ENCODE peak calls at places on chromosomes 7 and 10, in four cellular contexts. Q is transverse colon, W is SK-N-SH, S is stomach. A is an unnamed sample.

GRCh38 chr7:85176197-85176596 is 10.7 kb downstream of the SEMA3D start:
- DNase-seq in Q (no peak), W (no peak), S (no peak), A (no peak)

GRCh38 chr10:107043461-107043860 is 121.0 kb downstream of the SORCS1 start:
- DNase-seq in Q (no peak), W (no peak), S (no peak), A (no peak)

GRCh38 chr10:77587424-77587806 is 50.2 kb downstream of the KCNMA1 start:
- DNase-seq in Q (no peak), W (no peak), S (no peak), A (no peak)

GRCh38 chr10:129658673-129659072 is 191.6 kb downstream of the MGMT start:
- DNase-seq in Q (no peak), W (no peak), S (no peak), A (no peak)

GRCh38 chr10:29248156-29248555 is 40.7 kb upstream of the LYZL1 start:
- DNase-seq in Q (no peak), W (peak; percentile 39), S (no peak), A (no peak)

GRCh38 chr10:49183596-49184542 is 4.3 kb downstream of the TMEM273 start:
- DNase-seq in Q (no peak), W (no peak), S (peak; percentile 18), A (no peak)

GRCh38 chr7:108630002-108630401 is 60.3 kb downstream of the DNAJB9 start:
- DNase-seq in Q (no peak), W (peak; percentile 14), S (no peak), A (no peak)

GRCh38 chr7:7964250-7964649 is 4.3 kb upstream of the GLCCI1 start:
- DNase-seq in Q (no peak), W (no peak), S (no peak), A (no peak)

GRCh38 chr7:43076606-43077005 is 35.8 kb upstream of the HECW1 start:
- DNase-seq in Q (no peak), W (no peak), S (no peak), A (no peak)

GRCh38 chr10:103666109-103666508 is 172.6 kb downstream of the NEURL1 start:
- DNase-seq in Q (no peak), W (peak; percentile 68), S (no peak), A (no peak)

GRCh38 chr7:130371059-130371458 is 9.2 kb upstream of the CPA1 start:
- DNase-seq in Q (peak; percentile 24), W (no peak), S (peak; percentile 35), A (no peak)

GRCh38 chr7:41189866-41190265 is 513.0 kb downstream of the INHBA start:
- DNase-seq in Q (no peak), W (no peak), S (no peak), A (no peak)

GRCh38 chr7:117127585-117128168 is 174.4 kb downstream of the ST7 start:
- DNase-seq in Q (peak; percentile 49), W (no peak), S (peak; percentile 55), A (no peak)

GRCh38 chr7:90751595-90751994 is 155.5 kb downstream of the CDK14 start:
- DNase-seq in Q (no peak), W (no peak), S (no peak), A (no peak)

GRCh38 chr7:37832194-37832593 is 16.2 kb upstream of the NME8 start:
- DNase-seq in Q (peak; percentile 57), W (peak; percentile 26), S (peak; percentile 31), A (peak; percentile 75)

GRCh38 chr10:79335094-79335469 is 12.2 kb upstream of the PPIF start:
- DNase-seq in Q (no peak), W (no peak), S (no peak), A (no peak)
- TF ChIP-seq EP300 in Q (no peak), W (no peak), S (no peak), A (no peak)

GRCh38 chr10:126156545-126156944 is 231.7 kb downstream of the ADAM12 start:
- DNase-seq in Q (no peak), W (no peak), S (no peak), A (no peak)

GRCh38 chr10:126156012-126156411 is 232.3 kb downstream of the ADAM12 start:
- DNase-seq in Q (no peak), W (no peak), S (no peak), A (no peak)

GRCh38 chr10:126157127-126157526 is 231.2 kb downstream of the ADAM12 start:
- DNase-seq in Q (no peak), W (no peak), S (no peak), A (no peak)

GRCh38 chr10:126158090-126158489 is 230.2 kb downstream of the ADAM12 start:
- DNase-seq in Q (no peak), W (no peak), S (no peak), A (no peak)

GRCh38 chr10:126153686-126154628 is 234.3 kb downstream of the ADAM12 start:
- DNase-seq in Q (no peak), W (no peak), S (no peak), A (no peak)
- TF ChIP-seq EP300 in Q (no peak), W (no peak), S (no peak), A (no peak)

GRCh38 chr7:5492249-5493020 is 68.8 kb upstream of the TNRC18 start:
- DNase-seq in Q (no peak), W (peak; percentile 41), S (no peak), A (no peak)

GRCh38 chr7:5495581-5496375 is 72.1 kb upstream of the TNRC18 start:
- DNase-seq in Q (peak; percentile 57), W (no peak), S (peak; percentile 89), A (peak; percentile 81)

GRCh38 chr7:5497158-5498103 is 73.8 kb upstream of the TNRC18 start:
- DNase-seq in Q (no peak), W (peak; percentile 90), S (no peak), A (no peak)

GRCh38 chr7:5494320-5494682 is 70.7 kb upstream of the TNRC18 start:
- DNase-seq in Q (no peak), W (no peak), S (no peak), A (no peak)

GRCh38 chr7:5494683-5495561 is 71.3 kb upstream of the TNRC18 start:
- DNase-seq in Q (peak; percentile 76), W (peak; percentile 95), S (peak; percentile 77), A (peak; percentile 90)
- TF ChIP-seq EP300 in Q (no peak), W (no peak), S (no peak), A (no peak)

GRCh38 chr10:119668461-119668860 is 17.3 kb downstream of the BAG3 start:
- DNase-seq in Q (no peak), W (no peak), S (no peak), A (no peak)

GRCh38 chr10:119666709-119667004 is 15.5 kb downstream of the BAG3 start:
- DNase-seq in Q (no peak), W (no peak), S (no peak), A (no peak)

GRCh38 chr10:119669331-119669730 is 18.2 kb downstream of the BAG3 start:
- DNase-seq in Q (no peak), W (no peak), S (no peak), A (no peak)

GRCh38 chr10:119665901-119666708 is 14.9 kb downstream of the BAG3 start:
- DNase-seq in Q (no peak), W (no peak), S (no peak), A (no peak)

GRCh38 chr10:119667562-119668328 is 16.6 kb downstream of the BAG3 start:
- DNase-seq in Q (peak; percentile 33), W (peak; percentile 46), S (peak; percentile 74), A (peak; percentile 81)
- TF ChIP-seq EP300 in Q (no peak), W (no peak), S (no peak), A (no peak)

GRCh38 chr7:76206633-76207032 is 4.9 kb downstream of the SRRM3 start:
- DNase-seq in Q (no peak), W (peak; percentile 90), S (no peak), A (no peak)

GRCh38 chr7:76198202-76198601 is 3.5 kb upstream of the SRRM3 start:
- DNase-seq in Q (no peak), W (no peak), S (no peak), A (no peak)

GRCh38 chr7:76202666-76203030 is 952 bp downstream of the SRRM3 start:
- DNase-seq in Q (no peak), W (peak; percentile 86), S (no peak), A (no peak)

GRCh38 chr7:76204147-76204546 is 2.5 kb downstream of the SRRM3 start:
- DNase-seq in Q (no peak), W (no peak), S (no peak), A (no peak)

GRCh38 chr7:76201732-76202665 is at the start of gene SRRM3:
- DNase-seq in Q (peak; percentile 74), W (peak; percentile 98), S (peak; percentile 78), A (no peak)
- TF ChIP-seq EP300 in Q (no peak), W (peak; percentile 29), S (no peak), A (no peak)

GRCh38 chr7:134885967-134886352 is 100.3 kb upstream of the AGBL3 start:
- DNase-seq in Q (no peak), W (no peak), S (no peak), A (no peak)
- TF ChIP-seq EP300 in Q (no peak), W (no peak), S (no peak), A (no peak)

DNA sequence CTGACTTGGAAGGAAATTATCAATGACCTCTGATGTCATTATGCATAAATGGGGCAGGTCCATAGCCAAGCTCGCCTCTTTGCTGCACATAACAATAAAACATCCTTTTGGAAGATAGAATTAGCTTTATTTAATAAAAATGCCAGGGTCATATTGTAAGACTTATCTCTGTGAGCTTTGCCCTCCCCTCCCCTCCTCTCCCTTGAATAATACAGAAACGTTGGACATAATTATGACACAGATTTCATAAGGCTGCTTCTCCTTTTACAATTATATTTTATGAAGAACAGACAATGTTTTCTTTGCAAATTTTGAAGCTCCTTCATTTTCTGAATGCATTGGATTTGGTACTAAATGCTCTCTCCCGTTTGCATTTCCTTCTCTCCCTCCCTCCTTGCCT is 444.9 kb downstream of the AUTS2 start:
- DNase-seq in Q (no peak), W (no peak), S (no peak), A (no peak)
- TF ChIP-seq EP300 in Q (no peak), W (peak; percentile 23), S (no peak), A (no peak)

GRCh38 chr10:76336213-76336963 is 905.0 kb downstream of the LRMDA start:
- DNase-seq in Q (peak; percentile 21), W (no peak), S (no peak), A (no peak)
- TF ChIP-seq EP300 in Q (no peak), W (no peak), S (no peak), A (no peak)

DNA sequence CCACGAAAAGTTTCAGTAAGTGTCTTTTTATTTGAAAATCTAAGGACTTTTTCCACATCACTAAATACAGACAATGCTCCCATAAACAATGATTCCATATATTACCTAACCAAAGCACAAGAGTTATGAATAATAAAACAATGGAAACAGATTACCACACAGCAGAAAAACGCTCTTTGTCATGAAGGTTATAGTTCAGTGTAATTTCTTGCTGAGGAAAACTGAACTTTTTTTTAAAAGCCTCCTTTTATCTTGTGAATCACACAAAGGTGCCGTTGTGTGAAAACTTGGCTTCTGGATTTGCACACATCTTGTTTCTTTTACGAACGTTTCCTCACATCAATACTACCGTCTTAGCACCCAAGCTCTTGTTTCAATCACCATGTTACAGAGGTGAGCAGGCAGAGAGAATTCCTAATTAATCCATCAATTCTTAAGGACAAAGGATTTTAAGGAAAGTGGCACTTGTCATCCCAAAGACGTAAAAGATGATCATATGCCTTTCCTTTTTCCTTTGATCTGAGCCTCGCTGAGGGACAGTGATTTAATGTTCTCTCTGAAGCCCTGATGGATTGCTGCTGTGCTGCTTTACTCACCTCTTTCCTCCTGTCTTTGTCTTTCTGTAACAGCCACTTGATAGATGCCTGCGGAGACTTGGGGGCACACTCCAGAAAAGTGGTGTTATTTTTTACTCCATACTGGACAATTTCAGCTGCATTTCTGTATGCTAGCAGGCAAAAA is 110.0 kb downstream of the CD36 start:
- DNase-seq in Q (no peak), W (no peak), S (no peak), A (no peak)
- TF ChIP-seq EP300 in Q (no peak), W (no peak), S (no peak), A (no peak)